ENCODE peak calls at places on chromosomes 13 and 19, in six cellular contexts. One of them, this sample, is unnamed.

GRCh38 chr13:41137241-41137640 is 4.6 kb upstream of the KBTBD6 start:
- DNase-seq in K562: no peak
- DNase-seq in SK-N-SH: no peak
- DNase-seq in GM12878: no peak
- DNase-seq in stomach: no peak
- DNase-seq in upper lobe of left lung: no peak
- DNase-seq in this sample: no peak

GRCh38 chr19:29758863-29759262 is 43.8 kb upstream of the C19orf12 start:
- DNase-seq in K562: no peak
- DNase-seq in GM12878: no peak
- DNase-seq in upper lobe of left lung: no peak
- DNase-seq in SK-N-SH: no peak
- DNase-seq in stomach: no peak
- DNase-seq in this sample: no peak

GRCh38 chr19:34481861-34482379 is 362 bp downstream of the WTIP start:
- DNase-seq in K562: no peak
- DNase-seq in GM12878: no peak
- DNase-seq in upper lobe of left lung: peak; percentile 88
- DNase-seq in SK-N-SH: peak; percentile 77
- DNase-seq in stomach: no peak
- DNase-seq in this sample: no peak

GRCh38 chr19:38028913-38029565 is 122.0 kb downstream of the SIPA1L3 start:
- DNase-seq in stomach: no peak
- DNase-seq in K562: no peak
- DNase-seq in GM12878: no peak
- DNase-seq in upper lobe of left lung: no peak
- DNase-seq in SK-N-SH: no peak
- DNase-seq in this sample: no peak

GRCh38 chr13:102784501-102784900 is 10.9 kb upstream of the TEX30 start:
- DNase-seq in SK-N-SH: no peak
- DNase-seq in GM12878: no peak
- DNase-seq in stomach: no peak
- DNase-seq in upper lobe of left lung: no peak
- DNase-seq in K562: no peak
- DNase-seq in this sample: no peak

GRCh38 chr19:11045536-11045935 is 43.7 kb upstream of the LDLR start:
- DNase-seq in GM12878: no peak
- DNase-seq in SK-N-SH: no peak
- DNase-seq in stomach: no peak
- DNase-seq in upper lobe of left lung: no peak
- DNase-seq in K562: no peak
- DNase-seq in this sample: no peak

GRCh38 chr19:13150919-13151604 is 851 bp downstream of the IER2 start:
- DNase-seq in K562: peak; percentile 36
- DNase-seq in upper lobe of left lung: peak; percentile 73
- DNase-seq in GM12878: no peak
- DNase-seq in SK-N-SH: no peak
- DNase-seq in stomach: no peak
- DNase-seq in this sample: no peak

GRCh38 chr19:29381353-29382203 is 144.2 kb upstream of the VSTM2B start:
- DNase-seq in SK-N-SH: no peak
- DNase-seq in K562: no peak
- DNase-seq in GM12878: no peak
- DNase-seq in stomach: no peak
- DNase-seq in upper lobe of left lung: no peak
- DNase-seq in this sample: peak; percentile 84

GRCh38 chr13:62250501-62251175 is 835.0 kb upstream of the PCDH20 start:
- DNase-seq in GM12878: no peak
- DNase-seq in upper lobe of left lung: no peak
- DNase-seq in SK-N-SH: no peak
- DNase-seq in stomach: no peak
- DNase-seq in K562: no peak
- DNase-seq in this sample: no peak

GRCh38 chr13:114025432-114026127 is 51.7 kb upstream of the C13orf46 start:
- DNase-seq in stomach: no peak
- DNase-seq in K562: no peak
- DNase-seq in upper lobe of left lung: peak; percentile 57
- DNase-seq in SK-N-SH: peak; percentile 85
- DNase-seq in GM12878: no peak
- DNase-seq in this sample: no peak

GRCh38 chr19:55086730-55087541 is 11.3 kb downstream of the EPS8L1 start:
- DNase-seq in K562: no peak
- DNase-seq in upper lobe of left lung: peak; percentile 91
- DNase-seq in SK-N-SH: peak; percentile 99
- DNase-seq in GM12878: no peak
- DNase-seq in stomach: peak; percentile 82
- DNase-seq in this sample: peak; percentile 98

GRCh38 chr19:6210721-6211600 is 68.8 kb downstream of the MLLT1 start:
- DNase-seq in SK-N-SH: no peak
- DNase-seq in K562: no peak
- DNase-seq in upper lobe of left lung: peak; percentile 76
- DNase-seq in stomach: no peak
- DNase-seq in GM12878: no peak
- DNase-seq in this sample: no peak

GRCh38 chr13:113875829-113876228 is 12.0 kb upstream of the GAS6 start:
- DNase-seq in upper lobe of left lung: no peak
- DNase-seq in GM12878: no peak
- DNase-seq in stomach: no peak
- DNase-seq in K562: no peak
- DNase-seq in SK-N-SH: no peak
- DNase-seq in this sample: peak; percentile 81

GRCh38 chr13:89212186-89212585 is 1541.0 kb downstream of the SLITRK5 start:
- DNase-seq in upper lobe of left lung: no peak
- DNase-seq in stomach: no peak
- DNase-seq in GM12878: no peak
- DNase-seq in SK-N-SH: no peak
- DNase-seq in K562: no peak
- DNase-seq in this sample: no peak

GRCh38 chr13:97179501-97179900 is 42.6 kb upstream of the MBNL2 start:
- DNase-seq in K562: no peak
- DNase-seq in stomach: no peak
- DNase-seq in SK-N-SH: no peak
- DNase-seq in upper lobe of left lung: no peak
- DNase-seq in GM12878: no peak
- DNase-seq in this sample: no peak

GRCh38 chr13:91922969-91923592 is 524.7 kb downstream of the GPC5 start:
- DNase-seq in SK-N-SH: peak; percentile 6
- DNase-seq in GM12878: no peak
- DNase-seq in K562: no peak
- DNase-seq in upper lobe of left lung: no peak
- DNase-seq in stomach: no peak
- DNase-seq in this sample: no peak

GRCh38 chr13:102212729-102213128 is 189.1 kb downstream of the FGF14 start:
- DNase-seq in upper lobe of left lung: no peak
- DNase-seq in GM12878: no peak
- DNase-seq in K562: no peak
- DNase-seq in stomach: no peak
- DNase-seq in SK-N-SH: no peak
- DNase-seq in this sample: no peak

GRCh38 chr13:114131581-114132418 is 623 bp downstream of the RASA3 start:
- DNase-seq in SK-N-SH: peak; percentile 80
- DNase-seq in K562: peak; percentile 64
- DNase-seq in GM12878: no peak
- DNase-seq in stomach: no peak
- DNase-seq in upper lobe of left lung: no peak
- DNase-seq in this sample: no peak

DNA sequence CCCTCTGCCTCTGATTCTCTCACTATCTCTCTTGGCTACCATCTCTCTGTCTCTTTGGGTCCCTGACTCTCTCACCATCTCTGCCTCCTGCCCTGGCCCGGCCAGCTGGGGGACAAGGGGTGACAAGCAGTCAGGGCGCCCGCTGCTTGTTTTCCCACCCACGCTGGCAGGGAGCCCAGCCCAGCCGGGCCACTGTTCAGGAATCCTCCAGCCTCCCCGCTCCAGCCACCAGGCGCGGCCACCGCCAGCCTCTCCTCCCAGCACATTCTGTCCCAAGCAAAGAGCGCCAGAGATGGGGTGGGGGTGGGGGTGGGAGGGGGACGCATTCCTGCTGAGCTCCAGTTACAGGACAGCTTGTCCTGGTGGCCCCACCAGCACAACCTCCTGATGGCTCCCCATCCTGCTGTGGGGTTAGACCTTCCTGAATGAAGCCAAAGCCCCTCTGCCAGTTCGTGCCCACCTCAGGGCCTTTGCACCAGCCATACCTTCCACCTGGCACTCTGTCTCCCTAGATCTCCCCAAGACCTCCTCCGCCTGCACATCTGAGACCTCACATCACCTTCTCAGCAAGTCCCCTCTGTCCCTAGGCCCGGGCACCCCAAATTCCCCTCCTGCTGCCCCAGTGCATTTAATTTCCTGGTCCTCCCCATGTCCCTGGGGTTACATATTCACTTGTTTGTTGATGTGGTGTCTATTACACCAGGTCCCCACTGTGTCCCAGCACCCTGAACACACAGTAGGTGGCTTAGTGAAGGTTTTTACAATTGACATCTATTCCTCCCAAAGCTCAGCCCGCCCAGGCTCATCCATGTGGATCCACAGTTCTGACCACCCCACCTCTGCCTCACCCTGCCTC is 12.5 kb downstream of the ARRDC2 start:
- DNase-seq in SK-N-SH: peak; percentile 58
- DNase-seq in stomach: peak; percentile 95
- DNase-seq in GM12878: no peak
- DNase-seq in upper lobe of left lung: peak; percentile 95
- DNase-seq in K562: peak; percentile 18
- DNase-seq in this sample: peak; percentile 94
- TF ChIP-seq EP300 in SK-N-SH: no peak
- TF ChIP-seq EP300 in stomach: peak; percentile 73
- TF ChIP-seq EP300 in GM12878: no peak
- TF ChIP-seq EP300 in upper lobe of left lung: peak; percentile 97
- TF ChIP-seq EP300 in K562: no peak
- TF ChIP-seq EP300 in this sample: peak; percentile 55

GRCh38 chr19:48686103-48686502 is 9.7 kb upstream of the FUT2 start:
- DNase-seq in K562: no peak
- DNase-seq in SK-N-SH: no peak
- DNase-seq in upper lobe of left lung: no peak
- DNase-seq in stomach: no peak
- DNase-seq in GM12878: no peak
- DNase-seq in this sample: no peak

GRCh38 chr19:48680436-48681126 is 7.8 kb upstream of the NTN5 start:
- DNase-seq in stomach: no peak
- DNase-seq in upper lobe of left lung: peak; percentile 83
- DNase-seq in K562: no peak
- DNase-seq in GM12878: no peak
- DNase-seq in SK-N-SH: no peak
- DNase-seq in this sample: no peak

GRCh38 chr19:48681127-48681470 is 8.3 kb upstream of the NTN5 start:
- DNase-seq in SK-N-SH: no peak
- DNase-seq in K562: no peak
- DNase-seq in stomach: peak; percentile 57
- DNase-seq in GM12878: no peak
- DNase-seq in upper lobe of left lung: no peak
- DNase-seq in this sample: no peak

GRCh38 chr19:48685583-48685982 is 10.2 kb upstream of the FUT2 start:
- DNase-seq in stomach: no peak
- DNase-seq in SK-N-SH: no peak
- DNase-seq in K562: no peak
- DNase-seq in upper lobe of left lung: no peak
- DNase-seq in GM12878: no peak
- DNase-seq in this sample: no peak

DNA sequence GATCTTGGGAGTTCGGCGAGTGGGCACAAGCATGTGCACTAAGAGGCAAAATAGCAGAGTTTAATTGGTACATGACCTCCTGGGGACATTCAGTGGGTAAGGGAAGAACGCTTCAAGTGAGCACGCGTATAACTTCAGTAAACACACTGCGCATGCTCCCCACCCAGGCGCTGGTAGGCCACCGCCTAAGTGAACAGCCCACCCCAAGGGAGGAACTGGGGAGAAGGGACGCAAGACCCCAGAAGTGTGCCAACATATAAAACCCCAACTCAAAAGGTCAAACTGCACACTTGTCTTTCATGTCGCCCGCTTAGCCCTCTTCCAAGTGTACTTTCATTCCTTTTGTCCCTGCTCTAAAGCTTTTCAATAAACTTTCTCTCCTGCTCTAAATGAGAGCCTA is 10.5 kb upstream of the NTN5 start:
- DNase-seq in K562: no peak
- DNase-seq in SK-N-SH: no peak
- DNase-seq in upper lobe of left lung: peak; percentile 32
- DNase-seq in GM12878: no peak
- DNase-seq in stomach: no peak
- DNase-seq in this sample: no peak
- TF ChIP-seq POLR2AphosphoS5 in K562: no peak
- TF ChIP-seq POLR2AphosphoS5 in SK-N-SH: no peak
- TF ChIP-seq POLR2AphosphoS5 in upper lobe of left lung: no peak
- TF ChIP-seq POLR2AphosphoS5 in GM12878: no peak
- TF ChIP-seq POLR2AphosphoS5 in stomach: no peak
- TF ChIP-seq POLR2AphosphoS5 in this sample: no peak

GRCh38 chr19:49816616-49817015 is 1.5 kb upstream of the MED25 start:
- DNase-seq in SK-N-SH: no peak
- DNase-seq in K562: no peak
- DNase-seq in GM12878: no peak
- DNase-seq in stomach: no peak
- DNase-seq in upper lobe of left lung: no peak
- DNase-seq in this sample: no peak

GRCh38 chr19:49812452-49812996 is 568 bp downstream of the FUZ start:
- DNase-seq in SK-N-SH: no peak
- DNase-seq in GM12878: no peak
- DNase-seq in upper lobe of left lung: no peak
- DNase-seq in K562: no peak
- DNase-seq in stomach: no peak
- DNase-seq in this sample: no peak

GRCh38 chr19:49811328-49811727 is 1.8 kb downstream of the FUZ start:
- DNase-seq in stomach: no peak
- DNase-seq in GM12878: no peak
- DNase-seq in SK-N-SH: no peak
- DNase-seq in K562: no peak
- DNase-seq in upper lobe of left lung: no peak
- DNase-seq in this sample: no peak

GRCh38 chr19:49812997-49813861 is at the start of gene FUZ:
- DNase-seq in SK-N-SH: peak; percentile 91
- DNase-seq in K562: peak; percentile 89
- DNase-seq in GM12878: peak; percentile 90
- DNase-seq in upper lobe of left lung: peak; percentile 90
- DNase-seq in stomach: peak; percentile 97
- DNase-seq in this sample: peak; percentile 99

DNA sequence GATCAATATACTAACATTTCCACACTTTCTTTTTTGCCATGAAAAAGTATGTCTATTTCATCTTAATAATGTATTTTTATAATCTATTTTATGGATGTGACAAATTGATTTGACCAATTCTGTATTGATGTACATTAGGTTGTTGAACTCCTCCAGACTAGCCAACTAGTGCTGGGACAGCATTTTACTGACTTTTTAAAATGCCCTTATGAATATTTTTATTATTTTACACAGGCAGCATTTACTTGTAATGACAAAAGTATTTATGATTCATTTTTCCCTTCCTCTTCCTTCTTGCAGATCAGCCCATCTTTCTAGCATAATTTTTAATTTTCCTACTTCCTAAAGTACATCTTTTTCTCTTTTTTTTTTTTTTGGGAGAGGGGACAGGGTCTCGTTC is 918 bp upstream of the FUZ start:
- DNase-seq in GM12878: no peak
- DNase-seq in stomach: no peak
- DNase-seq in upper lobe of left lung: no peak
- DNase-seq in K562: no peak
- DNase-seq in SK-N-SH: no peak
- DNase-seq in this sample: no peak
- H3K27ac ChIP-seq in GM12878: no peak overlapping the region
- H3K27ac ChIP-seq in stomach: peak overlapping the region; percentile 90
- H3K27ac ChIP-seq in upper lobe of left lung: peak overlapping the region; percentile 93
- H3K27ac ChIP-seq in K562: peak overlapping the region; percentile 68
- H3K27ac ChIP-seq in SK-N-SH: peak overlapping the region; percentile 71
- H3K27ac ChIP-seq in this sample: peak overlapping the region; percentile 92

GRCh38 chr19:4647676-4648644 is 8.6 kb downstream of the TNFAIP8L1 start:
- DNase-seq in stomach: no peak
- DNase-seq in SK-N-SH: no peak
- DNase-seq in upper lobe of left lung: no peak
- DNase-seq in GM12878: no peak
- DNase-seq in K562: no peak
- DNase-seq in this sample: no peak
- TF ChIP-seq EP300 in stomach: no peak
- TF ChIP-seq EP300 in SK-N-SH: no peak
- TF ChIP-seq EP300 in upper lobe of left lung: no peak
- TF ChIP-seq EP300 in GM12878: no peak
- TF ChIP-seq EP300 in K562: no peak
- TF ChIP-seq EP300 in this sample: peak; percentile 7